ENCODE peak calls at places on chromosomes 6 and 20, in five cellular contexts. One of them, this sample, is unnamed.
A peak's percentile ranks its signal among the peaks of the same experiment; 100 is the strongest.

GRCh38 chr6:12049165-12049564 is 37.1 kb downstream of the HIVEP1 start:
- DNase-seq in stomach: no peak
- DNase-seq in H1: no peak
- DNase-seq in ovary: no peak
- DNase-seq in A549: no peak
- DNase-seq in this sample: no peak

GRCh38 chr6:129936329-129937165 is 75.4 kb upstream of the TMEM244 start:
- DNase-seq in H1: no peak
- DNase-seq in ovary: peak; percentile 34
- DNase-seq in stomach: peak; percentile 45
- DNase-seq in A549: peak; percentile 1
- DNase-seq in this sample: no peak

GRCh38 chr6:56709650-56710049 is 67.0 kb upstream of the DST start:
- DNase-seq in A549: no peak
- DNase-seq in H1: no peak
- DNase-seq in ovary: no peak
- DNase-seq in stomach: no peak
- DNase-seq in this sample: no peak

GRCh38 chr20:3804254-3804751 is 8.2 kb downstream of the CDC25B start:
- DNase-seq in stomach: no peak
- DNase-seq in A549: no peak
- DNase-seq in ovary: peak; percentile 24
- DNase-seq in H1: no peak
- DNase-seq in this sample: no peak

GRCh38 chr20:3927486-3928291 is 38.5 kb downstream of the PANK2 start:
- DNase-seq in stomach: no peak
- DNase-seq in H1: peak; percentile 61
- DNase-seq in ovary: no peak
- DNase-seq in A549: no peak
- DNase-seq in this sample: no peak

GRCh38 chr6:155316419-155316818 is 2.1 kb upstream of the TFB1M start:
- DNase-seq in stomach: no peak
- DNase-seq in H1: no peak
- DNase-seq in A549: no peak
- DNase-seq in ovary: no peak
- DNase-seq in this sample: no peak

GRCh38 chr6:33672808-33673207 is 38.7 kb downstream of the UQCC2 start:
- DNase-seq in ovary: peak; percentile 77
- DNase-seq in A549: peak; percentile 78
- DNase-seq in H1: no peak
- DNase-seq in stomach: no peak
- DNase-seq in this sample: no peak

GRCh38 chr6:145623231-145623630 is 112.1 kb downstream of the EPM2A start:
- DNase-seq in stomach: no peak
- DNase-seq in H1: no peak
- DNase-seq in A549: no peak
- DNase-seq in ovary: no peak
- DNase-seq in this sample: no peak

GRCh38 chr6:128256100-128256499 is 264.3 kb downstream of the PTPRK start:
- DNase-seq in ovary: no peak
- DNase-seq in A549: no peak
- DNase-seq in H1: no peak
- DNase-seq in stomach: no peak
- DNase-seq in this sample: no peak

GRCh38 chr6:132198896-132199295 is 202.4 kb downstream of the MOXD1 start:
- DNase-seq in H1: no peak
- DNase-seq in ovary: no peak
- DNase-seq in A549: no peak
- DNase-seq in stomach: no peak
- DNase-seq in this sample: no peak

GRCh38 chr20:16391003-16391402 is 182.2 kb downstream of the KIF16B start:
- DNase-seq in H1: no peak
- DNase-seq in A549: no peak
- DNase-seq in ovary: no peak
- DNase-seq in stomach: no peak
- DNase-seq in this sample: no peak

GRCh38 chr20:49906615-49907154 is 8.6 kb downstream of the SPATA2 start:
- DNase-seq in H1: no peak
- DNase-seq in ovary: no peak
- DNase-seq in A549: no peak
- DNase-seq in stomach: no peak
- DNase-seq in this sample: no peak

GRCh38 chr20:36493013-36493800 is 48.1 kb upstream of the MYL9 start:
- DNase-seq in ovary: no peak
- DNase-seq in H1: peak; percentile 67
- DNase-seq in stomach: no peak
- DNase-seq in A549: no peak
- DNase-seq in this sample: no peak

GRCh38 chr20:57680131-57680716 is 29.6 kb downstream of the PMEPA1 start:
- DNase-seq in H1: no peak
- DNase-seq in stomach: no peak
- DNase-seq in ovary: no peak
- DNase-seq in A549: no peak
- DNase-seq in this sample: no peak

GRCh38 chr6:33993653-33994052 is 152.2 kb downstream of the GRM4 start:
- DNase-seq in H1: no peak
- DNase-seq in A549: no peak
- DNase-seq in stomach: no peak
- DNase-seq in ovary: no peak
- DNase-seq in this sample: no peak

GRCh38 chr6:159125977-159126376 is 43.2 kb upstream of the FNDC1 start:
- DNase-seq in A549: no peak
- DNase-seq in stomach: no peak
- DNase-seq in H1: no peak
- DNase-seq in ovary: no peak
- DNase-seq in this sample: no peak

GRCh38 chr6:90110971-90111370 is 185.7 kb downstream of the BACH2 start:
- DNase-seq in A549: no peak
- DNase-seq in ovary: no peak
- DNase-seq in H1: no peak
- DNase-seq in stomach: no peak
- DNase-seq in this sample: no peak

GRCh38 chr6:89379281-89379680 is 26.8 kb upstream of the UBE2J1 start:
- DNase-seq in H1: no peak
- DNase-seq in ovary: no peak
- DNase-seq in stomach: no peak
- DNase-seq in A549: no peak
- DNase-seq in this sample: no peak

GRCh38 chr6:44224154-44224977 is 971 bp downstream of the SLC29A1 start:
- DNase-seq in stomach: no peak
- DNase-seq in A549: peak; percentile 25
- DNase-seq in ovary: peak; percentile 41
- DNase-seq in H1: no peak
- DNase-seq in this sample: no peak

GRCh38 chr6:165987483-165988305 is 180.0 kb downstream of the TBXT start:
- DNase-seq in H1: peak; percentile 62
- DNase-seq in ovary: peak; percentile 96
- DNase-seq in A549: peak; percentile 89
- DNase-seq in stomach: peak; percentile 54
- DNase-seq in this sample: no peak

GRCh38 chr6:165988306-165988756 is 179.3 kb downstream of the TBXT start:
- DNase-seq in ovary: no peak
- DNase-seq in H1: peak; percentile 78
- DNase-seq in stomach: no peak
- DNase-seq in A549: no peak
- DNase-seq in this sample: no peak

GRCh38 chr6:165985281-165985925 is 182.2 kb downstream of the TBXT start:
- DNase-seq in H1: no peak
- DNase-seq in A549: no peak
- DNase-seq in stomach: no peak
- DNase-seq in ovary: no peak
- DNase-seq in this sample: no peak

GRCh38 chr6:165985926-165986646 is 181.6 kb downstream of the TBXT start:
- DNase-seq in A549: no peak
- DNase-seq in ovary: peak; percentile 42
- DNase-seq in stomach: no peak
- DNase-seq in H1: peak; percentile 61
- DNase-seq in this sample: no peak

GRCh38 chr6:165986647-165987482 is 180.8 kb downstream of the TBXT start:
- DNase-seq in A549: no peak
- DNase-seq in stomach: no peak
- DNase-seq in H1: peak; percentile 53
- DNase-seq in ovary: peak; percentile 59
- DNase-seq in this sample: no peak
- H3K4me3 ChIP-seq in A549: peak overlapping the region; percentile 89
- H3K4me3 ChIP-seq in stomach: peak overlapping the region; percentile 47
- H3K4me3 ChIP-seq in H1: peak overlapping the region; percentile 54
- H3K4me3 ChIP-seq in ovary: peak overlapping the region; percentile 67
- H3K4me3 ChIP-seq in this sample: peak overlapping the region; percentile 58

DNA sequence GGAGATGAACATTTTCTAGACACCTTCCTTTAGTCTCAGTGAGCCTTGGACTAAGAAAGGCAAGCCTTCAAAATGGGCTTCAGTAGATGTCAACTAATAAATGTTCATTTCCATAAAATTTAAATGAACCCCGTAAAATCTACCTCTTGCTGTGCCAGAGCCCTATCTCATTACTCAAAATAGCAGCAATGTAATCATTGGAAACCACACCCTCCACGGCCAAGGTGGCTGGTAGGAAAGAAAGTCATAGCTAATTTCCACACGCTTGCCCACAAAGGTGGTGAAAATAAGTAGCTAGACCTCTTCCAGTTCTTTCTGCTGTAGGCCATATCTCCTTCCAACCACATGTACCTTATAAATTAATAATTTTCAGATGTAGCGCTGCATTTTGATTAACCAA is 290.9 kb downstream of the ZNF217 start:
- DNase-seq in stomach: no peak
- DNase-seq in H1: no peak
- DNase-seq in ovary: no peak
- DNase-seq in A549: no peak
- DNase-seq in this sample: no peak
- H3K9me3 ChIP-seq in stomach: no peaks in the 10 kb centered on the region
- H3K9me3 ChIP-seq in H1: no peaks in the 10 kb centered on the region
- H3K9me3 ChIP-seq in ovary: no peaks in the 10 kb centered on the region
- H3K9me3 ChIP-seq in A549: no peaks in the 10 kb centered on the region
- H3K9me3 ChIP-seq in this sample: no peaks in the 10 kb centered on the region

GRCh38 chr20:9551808-9552550 is 37.6 kb downstream of the LAMP5 start:
- DNase-seq in A549: no peak
- DNase-seq in stomach: no peak
- DNase-seq in H1: no peak
- DNase-seq in ovary: no peak
- DNase-seq in this sample: no peak

GRCh38 chr20:9555781-9556180 is 41.4 kb downstream of the LAMP5 start:
- DNase-seq in stomach: no peak
- DNase-seq in H1: no peak
- DNase-seq in A549: no peak
- DNase-seq in ovary: no peak
- DNase-seq in this sample: no peak

DNA sequence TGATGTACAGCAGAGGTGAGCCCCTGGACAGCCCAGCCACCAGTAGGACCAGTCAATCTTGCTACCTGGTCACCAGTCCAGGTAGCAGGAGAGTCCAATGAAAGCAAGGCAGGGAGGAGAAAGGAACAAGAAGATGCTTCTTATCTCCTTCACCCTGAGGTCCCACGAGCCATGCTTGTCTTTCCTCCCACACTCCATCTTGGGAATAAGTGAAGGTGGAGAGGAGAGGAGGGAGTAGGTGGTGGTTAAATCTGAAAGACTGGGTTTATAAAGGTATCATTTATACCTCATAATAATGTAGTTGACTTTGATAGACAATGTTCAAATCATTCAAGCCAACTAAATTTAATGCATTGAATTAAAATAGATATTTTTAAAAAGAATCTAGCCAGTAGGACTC is 35.9 kb downstream of the LAMP5 start:
- DNase-seq in A549: no peak
- DNase-seq in H1: no peak
- DNase-seq in stomach: no peak
- DNase-seq in ovary: no peak
- DNase-seq in this sample: no peak
- TF ChIP-seq POLR2A in A549: no peak
- TF ChIP-seq POLR2A in H1: no peak
- TF ChIP-seq POLR2A in stomach: no peak
- TF ChIP-seq POLR2A in ovary: no peak
- TF ChIP-seq POLR2A in this sample: no peak

GRCh38 chr20:5315807-5316187 is 957 bp downstream of the PROKR2 start:
- DNase-seq in stomach: no peak
- DNase-seq in H1: peak; percentile 73
- DNase-seq in ovary: no peak
- DNase-seq in A549: no peak
- DNase-seq in this sample: no peak
- H3K4me3 ChIP-seq in stomach: no peak overlapping the region
- H3K4me3 ChIP-seq in H1: peak overlapping the region; percentile 73
- H3K4me3 ChIP-seq in ovary: no peak overlapping the region
- H3K4me3 ChIP-seq in A549: no peak overlapping the region
- H3K4me3 ChIP-seq in this sample: no peak overlapping the region

GRCh38 chr6:28775052-28775376 is 148.8 kb downstream of the TRIM27 start:
- DNase-seq in A549: no peak
- DNase-seq in H1: no peak
- DNase-seq in stomach: no peak
- DNase-seq in ovary: no peak
- DNase-seq in this sample: no peak
- H3K9me3 ChIP-seq in A549: no peaks in the 10 kb centered on the region
- H3K9me3 ChIP-seq in H1: peaks cover 2% of the 10 kb centered on the region
- H3K9me3 ChIP-seq in stomach: peaks cover 34% of the 10 kb centered on the region
- H3K9me3 ChIP-seq in ovary: no peaks in the 10 kb centered on the region
- H3K9me3 ChIP-seq in this sample: no peaks in the 10 kb centered on the region

GRCh38 chr6:131062245-131063027 is 609 bp downstream of the EPB41L2 start:
- DNase-seq in stomach: peak; percentile 28
- DNase-seq in H1: peak; percentile 49
- DNase-seq in A549: no peak
- DNase-seq in ovary: peak; percentile 67
- DNase-seq in this sample: no peak
- TF ChIP-seq POLR2A in stomach: no peak
- TF ChIP-seq POLR2A in H1: peak; percentile 11
- TF ChIP-seq POLR2A in A549: no peak
- TF ChIP-seq POLR2A in ovary: no peak
- TF ChIP-seq POLR2A in this sample: no peak